ENCODE peak calls at places on chromosomes 7 and 10, in five cellular contexts. V is choroid plexus epithelial cell, F is thyroid gland, A is GDM1, C is A549. B is an unnamed sample.
A peak's percentile ranks its signal among the peaks of the same experiment; 100 is the strongest.

GRCh38 chr7:142298009-142298408 is 40.2 kb upstream of the PRSS58 start:
- DNase-seq in V (peak; percentile 23), F (no peak), A (no peak), C (peak; percentile 38), B (no peak)

GRCh38 chr7:7596156-7596555 is 29.5 kb downstream of the MIOS start:
- DNase-seq in V (no peak), F (no peak), A (no peak), C (no peak), B (no peak)

GRCh38 chr7:47819054-47819920 is 129.0 kb downstream of the PKD1L1 start:
- DNase-seq in V (peak; percentile 91), F (peak; percentile 86), A (peak; percentile 37), C (peak; percentile 82), B (no peak)

GRCh38 chr10:74637685-74638084 is 188.7 kb upstream of the KAT6B start:
- DNase-seq in V (no peak), F (no peak), A (no peak), C (no peak), B (no peak)

GRCh38 chr10:118624747-118625146 is 29.3 kb upstream of the PRLHR start:
- DNase-seq in V (no peak), F (no peak), A (no peak), C (no peak), B (no peak)

GRCh38 chr7:92403760-92404074 is 43.6 kb upstream of the GATAD1 start:
- DNase-seq in V (no peak), F (no peak), A (no peak), C (no peak), B (no peak)

GRCh38 chr10:77230194-77230593 is 407.4 kb downstream of the KCNMA1 start:
- DNase-seq in V (peak; percentile 55), F (no peak), A (no peak), C (peak; percentile 18), B (no peak)

GRCh38 chr7:2856388-2857169 is 12.5 kb upstream of the GNA12 start:
- DNase-seq in V (peak; percentile 52), F (no peak), A (no peak), C (no peak), B (no peak)

GRCh38 chr10:113480081-113480360 is 72.8 kb upstream of the HABP2 start:
- DNase-seq in V (no peak), F (no peak), A (no peak), C (no peak), B (no peak)

GRCh38 chr10:79310217-79310865 is 36.9 kb upstream of the PPIF start:
- DNase-seq in V (no peak), F (no peak), A (no peak), C (no peak), B (no peak)

GRCh38 chr7:4164556-4164955 is 517.5 kb upstream of the FOXK1 start:
- DNase-seq in V (no peak), F (no peak), A (no peak), C (peak; percentile 15), B (no peak)

GRCh38 chr7:157539521-157539920 is 202.7 kb downstream of the DNAJB6 start:
- DNase-seq in V (no peak), F (no peak), A (no peak), C (no peak), B (no peak)

GRCh38 chr10:79981673-79982485 is 33.0 kb upstream of the SFTPD start:
- DNase-seq in V (peak; percentile 11), F (peak; percentile 83), A (peak; percentile 52), C (peak; percentile 69), B (peak; percentile 20)

GRCh38 chr10:52744057-52744819 is 28.3 kb downstream of the MBL2 start:
- DNase-seq in V (no peak), F (no peak), A (no peak), C (no peak), B (no peak)

GRCh38 chr7:500521-501420 is 18.9 kb downstream of the PDGFA start:
- DNase-seq in V (no peak), F (no peak), A (no peak), C (no peak), B (no peak)

GRCh38 chr7:18927134-18927533 is 190.3 kb downstream of the TWIST1 start:
- DNase-seq in V (peak; percentile 39), F (no peak), A (no peak), C (no peak), B (no peak)

GRCh38 chr7:109751241-109751640 is 1181.6 kb downstream of the DNAJB9 start:
- DNase-seq in V (peak; percentile 5), F (no peak), A (no peak), C (peak; percentile 23), B (no peak)

GRCh38 chr7:159010411-159010810 is 134.3 kb downstream of the VIPR2 start:
- DNase-seq in V (no peak), F (no peak), A (no peak), C (no peak), B (no peak)

GRCh38 chr10:84138478-84139125 is 707 bp upstream of the GHITM start:
- DNase-seq in V (peak; percentile 45), F (peak; percentile 7), A (no peak), C (peak; percentile 58), B (no peak)

GRCh38 chr7:131546583-131547111 is 9.8 kb downstream of the PODXL start:
- DNase-seq in V (no peak), F (no peak), A (peak; percentile 11), C (peak; percentile 72), B (no peak)

GRCh38 chr7:130868150-130868549 is 134.1 kb upstream of the KLF14 start:
- DNase-seq in V (no peak), F (peak; percentile 52), A (no peak), C (no peak), B (no peak)

GRCh38 chr10:48609899-48610584 is 5.2 kb upstream of the ARHGAP22 start:
- DNase-seq in V (no peak), F (no peak), A (no peak), C (no peak), B (no peak)

GRCh38 chr10:132259674-132260073 is 48.1 kb downstream of the STK32C start:
- DNase-seq in V (no peak), F (no peak), A (no peak), C (no peak), B (no peak)

GRCh38 chr7:158546214-158546613 is 41.4 kb downstream of the PTPRN2 start:
- DNase-seq in V (no peak), F (no peak), A (no peak), C (no peak), B (no peak)

B was measured in activated B cell treated with CpG ODN at 0.5 μM for 24 hours.